ENCODE peak calls at places on chromosomes 7 and 10, in four cellular contexts. Z, W, F and U are unnamed samples.

GRCh38 chr7:29839302-29839701 is 33.0 kb downstream of the WIPF3 start:
- DNase-seq in Z (peak; percentile 61), W (peak; percentile 7), F (no peak), U (no peak)

GRCh38 chr7:46745700-46746090 is 824.6 kb upstream of the IGFBP3 start:
- DNase-seq in Z (no peak), W (no peak), F (no peak), U (no peak)

GRCh38 chr7:2689951-2690705 is 2.1 kb downstream of the AMZ1 start:
- DNase-seq in Z (no peak), W (no peak), F (no peak), U (no peak)

GRCh38 chr7:68306692-68307107 is 1291.6 kb upstream of the AUTS2 start:
- DNase-seq in Z (no peak), W (no peak), F (no peak), U (no peak)

GRCh38 chr7:39754326-39755120 is 131.2 kb downstream of the RALA start:
- DNase-seq in Z (no peak), W (peak; percentile 24), F (peak; percentile 78), U (no peak)

GRCh38 chr7:26735976-26736600 is 128.3 kb downstream of the SKAP2 start:
- DNase-seq in Z (no peak), W (no peak), F (no peak), U (no peak)

GRCh38 chr10:127353544-127353943 is 157.2 kb upstream of the INSYN2A start:
- DNase-seq in Z (no peak), W (no peak), F (no peak), U (no peak)

GRCh38 chr10:31940839-31941653 is 12.4 kb upstream of the ARHGAP12 start:
- DNase-seq in Z (peak; percentile 78), W (peak; percentile 98), F (no peak), U (no peak)

GRCh38 chr10:124290095-124290795 is 128.5 kb downstream of the OAT start:
- DNase-seq in Z (peak; percentile 52), W (no peak), F (no peak), U (no peak)

GRCh38 chr7:92058040-92058439 is 76.2 kb downstream of the CYP51A1 start:
- DNase-seq in Z (no peak), W (no peak), F (no peak), U (no peak)

GRCh38 chr10:97150191-97150590 is 35.6 kb downstream of the SLIT1 start:
- DNase-seq in Z (no peak), W (no peak), F (no peak), U (no peak)

GRCh38 chr10:89591796-89592271 is 53.2 kb downstream of the PANK1 start:
- DNase-seq in Z (peak; percentile 70), W (no peak), F (no peak), U (no peak)

GRCh38 chr7:43891069-43891955 is 15.1 kb downstream of the URGCP start:
- DNase-seq in Z (no peak), W (no peak), F (no peak), U (peak; percentile 52)

GRCh38 chr10:12394236-12395033 is 45.1 kb downstream of the CAMK1D start:
- DNase-seq in Z (no peak), W (no peak), F (no peak), U (no peak)

GRCh38 chr7:149733131-149733531 is 40.3 kb downstream of the ZNF467 start:
- DNase-seq in Z (peak; percentile 45), W (no peak), F (peak; percentile 48), U (no peak)

DNA sequence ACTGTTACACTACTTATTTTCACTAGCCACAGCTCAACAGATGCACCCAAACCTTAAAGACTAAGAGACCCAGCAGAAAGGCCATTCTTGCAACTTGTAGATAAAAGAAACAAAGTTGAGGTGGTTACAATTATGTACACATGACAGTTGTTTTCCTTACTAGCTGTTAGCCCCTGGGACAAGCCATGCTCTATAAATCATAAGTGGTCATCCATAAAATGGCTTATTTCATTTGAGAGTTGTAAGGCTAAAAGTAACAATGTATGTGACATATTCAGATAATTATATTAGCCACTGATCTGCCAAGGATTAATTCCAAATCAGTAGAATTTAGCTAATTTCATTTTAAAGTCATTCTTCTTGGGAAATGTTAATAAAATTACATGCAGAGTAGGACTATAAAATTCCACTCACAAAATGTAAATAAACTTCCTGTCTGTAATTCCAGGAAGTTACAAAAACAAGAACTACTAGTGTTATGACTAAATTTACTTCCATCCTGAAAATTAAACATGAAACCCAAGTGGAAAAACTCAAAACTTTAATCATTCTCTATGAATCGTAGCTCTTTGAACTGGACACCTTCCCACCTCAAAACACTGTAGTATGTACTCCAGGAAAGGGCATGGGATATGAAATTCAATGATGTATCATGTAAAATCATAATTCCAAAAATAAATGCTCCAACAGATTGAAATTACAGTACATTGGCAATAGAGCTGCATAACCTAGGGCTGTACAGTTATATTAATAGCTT is 13.3 kb downstream of the SLC37A3 start:
- DNase-seq in Z (no peak), W (no peak), F (no peak), U (no peak)
- TF ChIP-seq CTCF in Z (no peak), W (no peak), F (no peak), U (no peak)

GRCh38 chr7:23491502-23491901 is 21.2 kb upstream of the IGF2BP3 start:
- DNase-seq in Z (no peak), W (no peak), F (no peak), U (no peak)
- H3K4me3 ChIP-seq in Z (no peak overlapping the region), W (no peak overlapping the region), F (no peak overlapping the region), U (no peak overlapping the region)

DNA sequence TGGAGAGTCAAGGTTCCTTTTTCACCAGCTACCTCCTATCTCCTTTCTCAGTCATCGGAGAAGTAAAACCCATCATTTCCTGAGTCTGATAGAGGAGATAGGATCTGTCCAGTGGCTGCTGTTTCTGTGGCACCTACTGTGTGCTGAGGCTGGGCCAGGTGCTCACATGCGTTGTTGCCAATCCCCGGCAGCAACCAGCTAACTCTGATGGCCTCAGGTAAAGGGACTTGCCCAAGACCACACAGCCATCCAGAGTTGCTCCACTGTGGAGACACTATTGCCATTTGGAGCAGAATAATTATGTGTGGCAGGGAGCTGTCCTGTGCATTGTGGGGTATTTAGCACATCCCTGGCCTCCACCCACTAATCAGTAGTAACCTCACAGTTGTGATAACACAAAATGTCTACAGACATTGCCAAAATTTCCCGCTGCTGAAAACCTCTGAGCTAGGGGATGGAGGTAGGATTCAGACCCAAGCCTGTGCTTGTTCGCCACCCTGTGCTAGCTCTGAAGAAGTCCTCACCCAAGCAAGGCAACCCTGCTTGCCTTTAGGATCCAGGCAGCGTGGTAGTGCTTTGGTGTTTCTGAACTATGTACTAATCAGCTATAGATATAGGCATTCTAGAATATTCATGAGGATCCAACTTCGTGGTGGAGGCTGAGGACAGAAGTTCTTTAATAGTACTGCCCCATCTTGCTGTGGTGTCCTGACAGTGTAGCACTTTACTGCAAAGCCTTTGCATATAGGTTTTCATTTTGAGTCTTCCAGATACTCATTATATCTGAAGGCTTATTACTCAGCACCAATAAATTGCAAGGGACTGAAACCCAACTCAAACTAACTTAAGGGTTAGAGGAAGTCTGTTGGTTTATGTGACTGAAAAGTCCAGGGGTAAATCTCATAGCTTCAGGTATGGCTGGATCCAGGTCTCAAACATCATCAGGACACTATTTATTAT is 164.6 kb downstream of the GRK5 start:
- DNase-seq in Z (no peak), W (no peak), F (no peak), U (no peak)
- TF ChIP-seq CTCF in Z (no peak), W (no peak), F (no peak), U (no peak)

GRCh38 chr7:44980393-44981034 is 1.7 kb upstream of the MYO1G start:
- DNase-seq in Z (no peak), W (peak; percentile 60), F (peak; percentile 70), U (no peak)
- H3K4me3 ChIP-seq in Z (no peak overlapping the region), W (no peak overlapping the region), F (no peak overlapping the region), U (no peak overlapping the region)

GRCh38 chr7:837001-837400 is 4.7 kb downstream of the SUN1 start:
- DNase-seq in Z (no peak), W (no peak), F (peak; percentile 53), U (no peak)

GRCh38 chr7:834277-834676 is 2.0 kb downstream of the SUN1 start:
- DNase-seq in Z (no peak), W (no peak), F (peak; percentile 67), U (no peak)

GRCh38 chr7:835021-835420 is 2.7 kb downstream of the SUN1 start:
- DNase-seq in Z (no peak), W (no peak), F (peak; percentile 52), U (no peak)

GRCh38 chr7:835491-836401 is 3.5 kb downstream of the SUN1 start:
- DNase-seq in Z (no peak), W (peak; percentile 91), F (peak; percentile 63), U (no peak)

DNA sequence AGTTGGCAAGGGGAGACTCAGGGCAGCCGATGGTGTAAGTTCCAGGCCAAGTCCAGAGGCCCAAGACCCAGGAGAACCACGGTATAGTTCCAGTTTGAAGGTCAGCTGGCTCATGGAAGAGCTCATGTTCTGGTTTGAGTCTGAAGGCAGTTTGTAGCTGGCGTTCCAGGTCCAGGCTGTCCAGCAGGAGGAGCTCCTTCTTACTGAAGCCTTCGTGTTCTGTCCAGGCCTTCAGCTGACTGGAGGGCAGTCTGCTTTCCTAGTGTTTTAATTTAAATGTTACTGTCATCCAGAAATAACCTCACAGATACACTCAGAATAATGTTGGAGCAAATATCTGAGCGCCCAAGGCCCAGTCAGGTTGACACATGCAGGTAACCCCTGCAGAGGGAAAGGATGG is 4.2 kb downstream of the SUN1 start:
- DNase-seq in Z (no peak), W (no peak), F (peak; percentile 33), U (no peak)
- TF ChIP-seq CTCF in Z (no peak), W (peak; percentile 54), F (no peak), U (peak; percentile 65)

GRCh38 chr10:88243202-88243744 is 339.8 kb downstream of the RNLS start:
- DNase-seq in Z (no peak), W (no peak), F (no peak), U (no peak)
- H3K4me3 ChIP-seq in Z (no peak overlapping the region), W (no peak overlapping the region), F (no peak overlapping the region), U (no peak overlapping the region)

GRCh38 chr7:28503396-28503795 is 91.1 kb downstream of the CREB5 start:
- DNase-seq in Z (no peak), W (peak; percentile 25), F (no peak), U (no peak)
- TF ChIP-seq CTCF in Z (no peak), W (no peak), F (no peak), U (no peak)

DNA sequence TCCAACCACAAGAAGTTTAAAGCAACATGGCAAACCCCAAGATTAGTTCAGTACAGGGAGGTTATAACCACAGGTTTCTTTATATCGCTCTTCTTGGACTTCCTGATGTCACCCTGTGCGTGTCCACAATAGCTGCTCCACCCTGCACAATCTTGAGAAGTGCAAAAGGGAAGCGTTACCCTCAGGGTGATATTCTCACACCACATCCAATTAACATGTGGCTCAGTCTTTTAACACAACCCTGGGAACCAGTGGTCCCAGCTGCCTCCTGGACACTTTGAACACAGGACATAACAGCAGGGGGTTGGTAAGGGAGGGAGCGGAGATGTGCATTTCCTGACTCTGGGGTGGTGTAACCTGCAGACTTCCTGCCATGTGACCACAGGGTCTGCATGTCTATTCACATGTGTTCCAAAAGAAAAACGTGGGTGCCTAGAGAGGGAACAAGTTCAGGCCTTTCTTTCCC is 64.6 kb downstream of the GSAP start:
- DNase-seq in Z (peak; percentile 84), W (no peak), F (no peak), U (no peak)
- H3K4me3 ChIP-seq in Z (no peak overlapping the region), W (no peak overlapping the region), F (no peak overlapping the region), U (no peak overlapping the region)